ENCODE peak calls at places on chromosome 13, in nine cellular contexts. One of them, this sample, is unnamed.

GRCh38 chr13:109783447-109783814 is 3.0 kb downstream of the IRS2 start:
- DNase-seq in IMR-90: no peak
- DNase-seq in H9: peak; percentile 74
- DNase-seq in HFF-Myc: no peak
- DNase-seq in mucosa of descending colon: peak; percentile 37
- DNase-seq in pancreas: peak; percentile 34
- DNase-seq in endodermal cell: peak; percentile 87
- DNase-seq in fibroblast of lung: no peak
- DNase-seq in Caco-2: no peak
- DNase-seq in this sample: no peak

GRCh38 chr13:25966086-25966485 is 85.7 kb downstream of the SHISA2 start:
- DNase-seq in endodermal cell: no peak
- DNase-seq in pancreas: no peak
- DNase-seq in H9: no peak
- DNase-seq in fibroblast of lung: no peak
- DNase-seq in HFF-Myc: no peak
- DNase-seq in IMR-90: no peak
- DNase-seq in mucosa of descending colon: no peak
- DNase-seq in Caco-2: no peak
- DNase-seq in this sample: no peak

GRCh38 chr13:112808377-112809140 is 118.7 kb downstream of the ATP11A start:
- DNase-seq in Caco-2: no peak
- DNase-seq in mucosa of descending colon: no peak
- DNase-seq in IMR-90: no peak
- DNase-seq in endodermal cell: no peak
- DNase-seq in HFF-Myc: no peak
- DNase-seq in fibroblast of lung: no peak
- DNase-seq in pancreas: no peak
- DNase-seq in H9: no peak
- DNase-seq in this sample: no peak

GRCh38 chr13:30111810-30112209 is 195.5 kb downstream of the KATNAL1 start:
- DNase-seq in endodermal cell: peak; percentile 76
- DNase-seq in fibroblast of lung: no peak
- DNase-seq in H9: peak; percentile 54
- DNase-seq in Caco-2: no peak
- DNase-seq in mucosa of descending colon: no peak
- DNase-seq in IMR-90: no peak
- DNase-seq in pancreas: no peak
- DNase-seq in HFF-Myc: no peak
- DNase-seq in this sample: no peak

GRCh38 chr13:94710881-94711560 is 1.3 kb downstream of the SOX21 start:
- DNase-seq in endodermal cell: peak; percentile 86
- DNase-seq in mucosa of descending colon: peak; percentile 37
- DNase-seq in pancreas: no peak
- DNase-seq in Caco-2: no peak
- DNase-seq in IMR-90: no peak
- DNase-seq in H9: peak; percentile 64
- DNase-seq in HFF-Myc: no peak
- DNase-seq in fibroblast of lung: no peak
- DNase-seq in this sample: peak; percentile 66

GRCh38 chr13:21638319-21639282 is 32.3 kb upstream of the FGF9 start:
- DNase-seq in H9: no peak
- DNase-seq in mucosa of descending colon: no peak
- DNase-seq in fibroblast of lung: peak; percentile 36
- DNase-seq in IMR-90: peak; percentile 4
- DNase-seq in endodermal cell: peak; percentile 64
- DNase-seq in Caco-2: no peak
- DNase-seq in pancreas: no peak
- DNase-seq in HFF-Myc: no peak
- DNase-seq in this sample: peak; percentile 48

GRCh38 chr13:74191036-74191809 is 57.0 kb upstream of the KLF12 start:
- DNase-seq in endodermal cell: no peak
- DNase-seq in H9: no peak
- DNase-seq in Caco-2: no peak
- DNase-seq in fibroblast of lung: no peak
- DNase-seq in mucosa of descending colon: no peak
- DNase-seq in pancreas: no peak
- DNase-seq in HFF-Myc: no peak
- DNase-seq in IMR-90: peak; percentile 32
- DNase-seq in this sample: no peak

GRCh38 chr13:72508392-72508791 is 219.0 kb downstream of the MZT1 start:
- DNase-seq in IMR-90: no peak
- DNase-seq in pancreas: no peak
- DNase-seq in HFF-Myc: no peak
- DNase-seq in Caco-2: no peak
- DNase-seq in mucosa of descending colon: no peak
- DNase-seq in fibroblast of lung: no peak
- DNase-seq in H9: no peak
- DNase-seq in endodermal cell: no peak
- DNase-seq in this sample: no peak

GRCh38 chr13:80048030-80048429 is 292.9 kb downstream of the SPRY2 start:
- DNase-seq in fibroblast of lung: no peak
- DNase-seq in HFF-Myc: no peak
- DNase-seq in IMR-90: no peak
- DNase-seq in mucosa of descending colon: no peak
- DNase-seq in endodermal cell: no peak
- DNase-seq in pancreas: no peak
- DNase-seq in H9: no peak
- DNase-seq in Caco-2: no peak
- DNase-seq in this sample: no peak

GRCh38 chr13:29749401-29750177 is 100.8 kb downstream of the UBL3 start:
- DNase-seq in endodermal cell: no peak
- DNase-seq in fibroblast of lung: peak; percentile 27
- DNase-seq in H9: no peak
- DNase-seq in Caco-2: no peak
- DNase-seq in mucosa of descending colon: no peak
- DNase-seq in pancreas: no peak
- DNase-seq in IMR-90: peak; percentile 84
- DNase-seq in HFF-Myc: no peak
- DNase-seq in this sample: no peak

GRCh38 chr13:77729502-77730221 is 32.2 kb downstream of the SLAIN1 start:
- DNase-seq in IMR-90: no peak
- DNase-seq in endodermal cell: no peak
- DNase-seq in fibroblast of lung: no peak
- DNase-seq in pancreas: no peak
- DNase-seq in Caco-2: no peak
- DNase-seq in HFF-Myc: no peak
- DNase-seq in mucosa of descending colon: no peak
- DNase-seq in H9: no peak
- DNase-seq in this sample: peak; percentile 18

GRCh38 chr13:50948576-50948975 is 39.0 kb downstream of the RNASEH2B start:
- DNase-seq in pancreas: no peak
- DNase-seq in IMR-90: peak; percentile 5
- DNase-seq in H9: no peak
- DNase-seq in mucosa of descending colon: no peak
- DNase-seq in endodermal cell: no peak
- DNase-seq in fibroblast of lung: no peak
- DNase-seq in Caco-2: no peak
- DNase-seq in HFF-Myc: no peak
- DNase-seq in this sample: no peak

GRCh38 chr13:30142502-30143211 is 164.7 kb downstream of the KATNAL1 start:
- DNase-seq in HFF-Myc: peak; percentile 99
- DNase-seq in Caco-2: peak; percentile 84
- DNase-seq in endodermal cell: peak; percentile 71
- DNase-seq in pancreas: no peak
- DNase-seq in IMR-90: peak; percentile 99
- DNase-seq in mucosa of descending colon: peak; percentile 37
- DNase-seq in H9: peak; percentile 45
- DNase-seq in fibroblast of lung: peak; percentile 94
- DNase-seq in this sample: no peak

GRCh38 chr13:113545455-113545930 is 39.1 kb upstream of the TFDP1 start:
- DNase-seq in fibroblast of lung: peak; percentile 23
- DNase-seq in endodermal cell: no peak
- DNase-seq in mucosa of descending colon: no peak
- DNase-seq in Caco-2: peak; percentile 60
- DNase-seq in HFF-Myc: peak; percentile 11
- DNase-seq in IMR-90: peak; percentile 47
- DNase-seq in pancreas: no peak
- DNase-seq in H9: peak; percentile 24
- DNase-seq in this sample: no peak

GRCh38 chr13:46154136-46154854 is 27.7 kb downstream of the LCP1 start:
- DNase-seq in IMR-90: no peak
- DNase-seq in fibroblast of lung: peak; percentile 24
- DNase-seq in endodermal cell: no peak
- DNase-seq in Caco-2: no peak
- DNase-seq in mucosa of descending colon: no peak
- DNase-seq in pancreas: no peak
- DNase-seq in HFF-Myc: no peak
- DNase-seq in H9: no peak
- DNase-seq in this sample: no peak
- TF ChIP-seq CTCF in IMR-90: no peak
- TF ChIP-seq CTCF in fibroblast of lung: no peak
- TF ChIP-seq CTCF in endodermal cell: no peak
- TF ChIP-seq CTCF in Caco-2: no peak
- TF ChIP-seq CTCF in mucosa of descending colon: no peak
- TF ChIP-seq CTCF in pancreas: no peak
- TF ChIP-seq CTCF in HFF-Myc: no peak
- TF ChIP-seq CTCF in H9: no peak
- TF ChIP-seq CTCF in this sample: no peak

GRCh38 chr13:53007872-53008271 is 20.7 kb upstream of the OLFM4 start:
- DNase-seq in IMR-90: no peak
- DNase-seq in mucosa of descending colon: no peak
- DNase-seq in fibroblast of lung: no peak
- DNase-seq in H9: no peak
- DNase-seq in pancreas: no peak
- DNase-seq in HFF-Myc: no peak
- DNase-seq in Caco-2: no peak
- DNase-seq in endodermal cell: no peak
- DNase-seq in this sample: no peak

GRCh38 chr13:53001444-53001843 is 27.2 kb upstream of the OLFM4 start:
- DNase-seq in pancreas: no peak
- DNase-seq in Caco-2: no peak
- DNase-seq in H9: no peak
- DNase-seq in mucosa of descending colon: no peak
- DNase-seq in IMR-90: no peak
- DNase-seq in endodermal cell: no peak
- DNase-seq in HFF-Myc: no peak
- DNase-seq in fibroblast of lung: no peak
- DNase-seq in this sample: no peak

GRCh38 chr13:53005631-53006030 is 23.0 kb upstream of the OLFM4 start:
- DNase-seq in fibroblast of lung: no peak
- DNase-seq in Caco-2: no peak
- DNase-seq in pancreas: no peak
- DNase-seq in endodermal cell: no peak
- DNase-seq in IMR-90: no peak
- DNase-seq in HFF-Myc: no peak
- DNase-seq in H9: no peak
- DNase-seq in mucosa of descending colon: no peak
- DNase-seq in this sample: no peak

GRCh38 chr13:53001871-53002270 is 26.7 kb upstream of the OLFM4 start:
- DNase-seq in Caco-2: no peak
- DNase-seq in HFF-Myc: no peak
- DNase-seq in endodermal cell: no peak
- DNase-seq in fibroblast of lung: no peak
- DNase-seq in mucosa of descending colon: no peak
- DNase-seq in H9: no peak
- DNase-seq in pancreas: no peak
- DNase-seq in IMR-90: no peak
- DNase-seq in this sample: no peak

GRCh38 chr13:53004605-53005004 is 24.0 kb upstream of the OLFM4 start:
- DNase-seq in pancreas: no peak
- DNase-seq in endodermal cell: no peak
- DNase-seq in mucosa of descending colon: no peak
- DNase-seq in fibroblast of lung: no peak
- DNase-seq in H9: no peak
- DNase-seq in IMR-90: no peak
- DNase-seq in HFF-Myc: no peak
- DNase-seq in Caco-2: no peak
- DNase-seq in this sample: no peak
- TF ChIP-seq CTCF in pancreas: no peak
- TF ChIP-seq CTCF in endodermal cell: peak; percentile 50
- TF ChIP-seq CTCF in mucosa of descending colon: no peak
- TF ChIP-seq CTCF in fibroblast of lung: no peak
- TF ChIP-seq CTCF in H9: no peak
- TF ChIP-seq CTCF in IMR-90: no peak
- TF ChIP-seq CTCF in HFF-Myc: no peak
- TF ChIP-seq CTCF in Caco-2: no peak
- TF ChIP-seq CTCF in this sample: no peak

GRCh38 chr13:24270639-24271131 is 38.7 kb upstream of the C1QTNF9 start:
- DNase-seq in pancreas: peak; percentile 46
- DNase-seq in H9: no peak
- DNase-seq in endodermal cell: peak; percentile 52
- DNase-seq in IMR-90: peak; percentile 47
- DNase-seq in HFF-Myc: no peak
- DNase-seq in fibroblast of lung: peak; percentile 66
- DNase-seq in Caco-2: peak; percentile 57
- DNase-seq in mucosa of descending colon: peak; percentile 72
- DNase-seq in this sample: peak; percentile 51
- TF ChIP-seq CTCF in pancreas: no peak
- TF ChIP-seq CTCF in H9: no peak
- TF ChIP-seq CTCF in endodermal cell: no peak
- TF ChIP-seq CTCF in IMR-90: no peak
- TF ChIP-seq CTCF in HFF-Myc: no peak
- TF ChIP-seq CTCF in fibroblast of lung: no peak
- TF ChIP-seq CTCF in Caco-2: no peak
- TF ChIP-seq CTCF in mucosa of descending colon: no peak
- TF ChIP-seq CTCF in this sample: peak; percentile 10

GRCh38 chr13:31967155-31967554 is 64.4 kb upstream of the FRY start:
- DNase-seq in mucosa of descending colon: no peak
- DNase-seq in HFF-Myc: no peak
- DNase-seq in pancreas: no peak
- DNase-seq in IMR-90: no peak
- DNase-seq in H9: no peak
- DNase-seq in fibroblast of lung: no peak
- DNase-seq in Caco-2: no peak
- DNase-seq in endodermal cell: no peak
- DNase-seq in this sample: no peak
- TF ChIP-seq CTCF in mucosa of descending colon: no peak
- TF ChIP-seq CTCF in HFF-Myc: no peak
- TF ChIP-seq CTCF in pancreas: no peak
- TF ChIP-seq CTCF in IMR-90: no peak
- TF ChIP-seq CTCF in H9: peak; percentile 50
- TF ChIP-seq CTCF in fibroblast of lung: no peak
- TF ChIP-seq CTCF in Caco-2: no peak
- TF ChIP-seq CTCF in endodermal cell: peak; percentile 69
- TF ChIP-seq CTCF in this sample: no peak

This sample was measured in GM13977.